ENCODE peak calls at places on chromosomes 13 and 19, in ten cellular contexts. C, J, V, P, Q, T, F, K, B and I are unnamed samples.

GRCh38 chr19:30163663-30164062 is 208.5 kb upstream of the ZNF536 start:
- DNase-seq in K (no peak), T (no peak), Q (no peak), J (no peak), C (no peak), F (no peak), V (no peak), P (no peak), B (no peak), I (no peak)

GRCh38 chr13:75968103-75968838 is 332.1 kb downstream of the LMO7 start:
- DNase-seq in Q (peak; percentile 58), J (no peak), P (no peak), V (no peak), K (no peak), C (no peak), B (no peak), F (no peak), T (no peak), I (no peak)

GRCh38 chr13:39052944-39053343 is 14.7 kb downstream of the NHLRC3 start:
- DNase-seq in T (no peak), C (no peak), F (no peak), Q (no peak), J (no peak), K (no peak), P (no peak), B (peak; percentile 16), V (no peak), I (no peak)

GRCh38 chr13:49472186-49472585 is 23.6 kb upstream of the PHF11 start:
- DNase-seq in V (no peak), Q (no peak), B (no peak), P (no peak), F (no peak), J (no peak), T (no peak), K (no peak), C (no peak), I (no peak)

GRCh38 chr13:21046203-21046602 is 15.2 kb downstream of the LATS2 start:
- DNase-seq in B (no peak), C (no peak), F (no peak), K (no peak), J (no peak), V (no peak), P (no peak), Q (no peak), T (no peak), I (no peak)

GRCh38 chr13:112442483-112443090 is 66.4 kb downstream of the SPACA7 start:
- DNase-seq in V (no peak), C (no peak), T (no peak), K (peak; percentile 16), J (no peak), P (no peak), B (no peak), F (no peak), Q (no peak), I (no peak)

GRCh38 chr19:2167896-2168618 is 4.3 kb downstream of the DOT1L start:
- DNase-seq in V (no peak), F (no peak), C (peak; percentile 83), J (no peak), K (no peak), P (no peak), Q (peak; percentile 76), B (no peak), T (peak; percentile 51), I (no peak)

GRCh38 chr13:87234981-87235380 is 436.2 kb upstream of the SLITRK5 start:
- DNase-seq in K (no peak), C (no peak), T (no peak), J (no peak), P (no peak), B (no peak), F (no peak), Q (peak; percentile 88), V (no peak), I (no peak)

GRCh38 chr19:50432221-50432626 is 468 bp upstream of the MYBPC2 start:
- DNase-seq in Q (no peak), B (no peak), J (peak; percentile 18), F (peak; percentile 60), T (no peak), V (no peak), P (no peak), C (no peak), K (peak; percentile 46), I (no peak)

GRCh38 chr19:21109116-21109515 is 27.1 kb downstream of the ZNF714 start:
- DNase-seq in V (no peak), B (no peak), K (no peak), F (no peak), J (no peak), P (no peak), C (no peak), Q (no peak), T (no peak), I (no peak)

GRCh38 chr13:84121456-84121855 is 239.2 kb upstream of the SLITRK1 start:
- DNase-seq in J (peak; percentile 93), T (no peak), K (no peak), B (peak; percentile 9), C (no peak), V (no peak), Q (no peak), P (no peak), F (peak; percentile 7), I (no peak)